ENCODE peak calls at places on chromosome 9, in seven cellular contexts. F, K, E, I, S, A and V are unnamed samples.

GRCh38 chr9:76456202-76456926 is 2.6 kb upstream of the GCNT1 start:
- DNase-seq in F (no peak), K (peak), E (no peak), I (peak), S (no peak), A (peak), V (peak)

GRCh38 chr9:74362423-74362822 is 134.7 kb upstream of the RORB start:
- DNase-seq in F (no peak), K (no peak), E (no peak), I (no peak), S (no peak), A (no peak), V (no peak)

GRCh38 chr9:35919212-35920003 is 10.1 kb downstream of the SPAAR start:
- DNase-seq in F (no peak), K (no peak), E (no peak), I (no peak), S (no peak), A (no peak), V (no peak)

GRCh38 chr9:23621166-23621565 is 204.9 kb downstream of the ELAVL2 start:
- DNase-seq in F (no peak), K (peak), E (no peak), I (no peak), S (no peak), A (no peak), V (no peak)

GRCh38 chr9:129624168-129624759 is 1.7 kb upstream of the NTMT1 start:
- DNase-seq in F (peak), K (peak), E (peak), I (peak), S (peak), A (peak), V (peak)

GRCh38 chr9:22976454-22976853 is 529.8 kb downstream of the DMRTA1 start:
- DNase-seq in F (no peak), K (no peak), E (no peak), I (peak), S (no peak), A (no peak), V (no peak)

GRCh38 chr9:93492327-93492726 is 38.9 kb upstream of the FAM120AOS start:
- DNase-seq in F (no peak), K (no peak), E (no peak), I (peak), S (no peak), A (peak), V (no peak)

GRCh38 chr9:112322701-112323377 is 10.6 kb downstream of the PTBP3 start:
- DNase-seq in F (no peak), K (no peak), E (no peak), I (peak), S (no peak), A (no peak), V (no peak)

GRCh38 chr9:128055222-128056040 is 11.7 kb downstream of the NAIF1 start:
- DNase-seq in F (no peak), K (no peak), E (no peak), I (no peak), S (no peak), A (no peak), V (no peak)

GRCh38 chr9:135067091-135067710 is 20.3 kb upstream of the OLFM1 start:
- DNase-seq in F (no peak), K (no peak), E (no peak), I (no peak), S (no peak), A (no peak), V (no peak)

GRCh38 chr9:136587145-136587943 is 41.5 kb upstream of the NOTCH1 start:
- DNase-seq in F (no peak), K (no peak), E (no peak), I (peak), S (no peak), A (no peak), V (no peak)

GRCh38 chr9:122220673-122221222 is 8.0 kb downstream of the LHX6 start:
- DNase-seq in F (no peak), K (no peak), E (no peak), I (no peak), S (no peak), A (no peak), V (no peak)

GRCh38 chr9:110180713-110181434 is 27.1 kb downstream of the C9orf152 start:
- DNase-seq in F (no peak), K (peak), E (no peak), I (peak), S (no peak), A (no peak), V (peak)

GRCh38 chr9:128420060-128420650 is 502 bp upstream of the CERCAM start:
- DNase-seq in F (peak), K (peak), E (no peak), I (peak), S (peak), A (peak), V (peak)

GRCh38 chr9:99906403-99907207 is at the start of gene STX17:
- DNase-seq in F (peak), K (peak), E (no peak), I (peak), S (peak), A (peak), V (peak)

GRCh38 chr9:111952559-111952958 is 55.9 kb downstream of the UGCG start:
- DNase-seq in F (no peak), K (peak), E (no peak), I (peak), S (peak), A (no peak), V (no peak)

GRCh38 chr9:114097613-114098020 is 1.5 kb downstream of the KIF12 start:
- DNase-seq in F (no peak), K (no peak), E (no peak), I (no peak), S (no peak), A (no peak), V (peak)